ENCODE peak calls at places on chromosomes 13 and 19, in ten cellular contexts. One of them, this sample, is unnamed.

GRCh38 chr19:13160557-13160956 is 10.3 kb downstream of the IER2 start:
- DNase-seq in CD8-positive, alpha-beta T cell: no peak
- DNase-seq in body of pancreas: no peak
- DNase-seq in ascending aorta: no peak
- DNase-seq in A549: no peak
- DNase-seq in neural progenitor cell: no peak
- DNase-seq in CD8-positive, alpha-beta memory T cell: no peak
- DNase-seq in IMR-90: peak; percentile 66
- DNase-seq in mucosa of descending colon: no peak
- DNase-seq in endodermal cell: no peak
- DNase-seq in this sample: no peak

GRCh38 chr19:21358768-21359451 is at the start of gene ZNF738:
- DNase-seq in endodermal cell: peak; percentile 98
- DNase-seq in neural progenitor cell: peak; percentile 98
- DNase-seq in CD8-positive, alpha-beta T cell: peak; percentile 85
- DNase-seq in ascending aorta: peak; percentile 95
- DNase-seq in IMR-90: peak; percentile 96
- DNase-seq in CD8-positive, alpha-beta memory T cell: peak; percentile 82
- DNase-seq in A549: peak; percentile 3
- DNase-seq in body of pancreas: peak; percentile 86
- DNase-seq in mucosa of descending colon: peak; percentile 92
- DNase-seq in this sample: peak; percentile 96

GRCh38 chr13:48585456-48585840 is 52.6 kb upstream of the RCBTB2 start:
- DNase-seq in endodermal cell: no peak
- DNase-seq in CD8-positive, alpha-beta memory T cell: no peak
- DNase-seq in CD8-positive, alpha-beta T cell: no peak
- DNase-seq in neural progenitor cell: peak; percentile 68
- DNase-seq in mucosa of descending colon: no peak
- DNase-seq in IMR-90: no peak
- DNase-seq in ascending aorta: no peak
- DNase-seq in A549: no peak
- DNase-seq in body of pancreas: no peak
- DNase-seq in this sample: peak; percentile 96

GRCh38 chr13:112968910-112969691 is at the start of gene MCF2L:
- DNase-seq in neural progenitor cell: peak; percentile 68
- DNase-seq in A549: peak; percentile 27
- DNase-seq in CD8-positive, alpha-beta memory T cell: peak; percentile 59
- DNase-seq in IMR-90: peak; percentile 31
- DNase-seq in mucosa of descending colon: peak; percentile 77
- DNase-seq in ascending aorta: no peak
- DNase-seq in endodermal cell: peak; percentile 83
- DNase-seq in CD8-positive, alpha-beta T cell: peak; percentile 77
- DNase-seq in body of pancreas: peak; percentile 63
- DNase-seq in this sample: peak; percentile 10

GRCh38 chr19:33225458-33225925 is at the start of gene SLC7A10:
- DNase-seq in CD8-positive, alpha-beta T cell: no peak
- DNase-seq in IMR-90: no peak
- DNase-seq in ascending aorta: no peak
- DNase-seq in neural progenitor cell: peak; percentile 71
- DNase-seq in mucosa of descending colon: no peak
- DNase-seq in body of pancreas: no peak
- DNase-seq in endodermal cell: peak; percentile 65
- DNase-seq in A549: no peak
- DNase-seq in CD8-positive, alpha-beta memory T cell: no peak
- DNase-seq in this sample: no peak

GRCh38 chr13:99314640-99315176 is 7.5 kb upstream of the GPR183 start:
- DNase-seq in ascending aorta: no peak
- DNase-seq in neural progenitor cell: no peak
- DNase-seq in CD8-positive, alpha-beta memory T cell: peak; percentile 40
- DNase-seq in A549: no peak
- DNase-seq in CD8-positive, alpha-beta T cell: peak; percentile 66
- DNase-seq in endodermal cell: no peak
- DNase-seq in IMR-90: peak; percentile 28
- DNase-seq in body of pancreas: no peak
- DNase-seq in mucosa of descending colon: no peak
- DNase-seq in this sample: peak; percentile 93

GRCh38 chr13:99821741-99822140 is 149.8 kb downstream of the ZIC5 start:
- DNase-seq in mucosa of descending colon: no peak
- DNase-seq in neural progenitor cell: no peak
- DNase-seq in A549: no peak
- DNase-seq in body of pancreas: no peak
- DNase-seq in CD8-positive, alpha-beta T cell: no peak
- DNase-seq in CD8-positive, alpha-beta memory T cell: no peak
- DNase-seq in IMR-90: no peak
- DNase-seq in endodermal cell: no peak
- DNase-seq in ascending aorta: no peak
- DNase-seq in this sample: no peak

GRCh38 chr19:13014101-13014920 is 19.0 kb downstream of the NFIX start:
- DNase-seq in body of pancreas: no peak
- DNase-seq in ascending aorta: peak; percentile 66
- DNase-seq in endodermal cell: peak; percentile 77
- DNase-seq in neural progenitor cell: peak; percentile 82
- DNase-seq in CD8-positive, alpha-beta memory T cell: no peak
- DNase-seq in IMR-90: no peak
- DNase-seq in mucosa of descending colon: no peak
- DNase-seq in CD8-positive, alpha-beta T cell: no peak
- DNase-seq in A549: no peak
- DNase-seq in this sample: no peak

GRCh38 chr19:40217027-40217810 is 965 bp downstream of the TTC9B start:
- DNase-seq in endodermal cell: peak; percentile 92
- DNase-seq in IMR-90: no peak
- DNase-seq in mucosa of descending colon: peak; percentile 83
- DNase-seq in neural progenitor cell: peak; percentile 41
- DNase-seq in body of pancreas: peak; percentile 78
- DNase-seq in A549: peak; percentile 77
- DNase-seq in CD8-positive, alpha-beta memory T cell: no peak
- DNase-seq in CD8-positive, alpha-beta T cell: no peak
- DNase-seq in ascending aorta: no peak
- DNase-seq in this sample: no peak

GRCh38 chr19:1616396-1616795 is 11.1 kb upstream of the UQCR11 start:
- DNase-seq in body of pancreas: no peak
- DNase-seq in A549: no peak
- DNase-seq in neural progenitor cell: no peak
- DNase-seq in IMR-90: no peak
- DNase-seq in CD8-positive, alpha-beta T cell: no peak
- DNase-seq in endodermal cell: no peak
- DNase-seq in mucosa of descending colon: no peak
- DNase-seq in CD8-positive, alpha-beta memory T cell: no peak
- DNase-seq in ascending aorta: no peak
- DNase-seq in this sample: no peak

GRCh38 chr19:31255174-31255862 is 93.9 kb downstream of the TSHZ3 start:
- DNase-seq in IMR-90: no peak
- DNase-seq in CD8-positive, alpha-beta T cell: no peak
- DNase-seq in body of pancreas: no peak
- DNase-seq in endodermal cell: no peak
- DNase-seq in ascending aorta: no peak
- DNase-seq in A549: no peak
- DNase-seq in neural progenitor cell: no peak
- DNase-seq in mucosa of descending colon: no peak
- DNase-seq in CD8-positive, alpha-beta memory T cell: no peak
- DNase-seq in this sample: no peak

GRCh38 chr13:36298535-36299068 is 988 bp upstream of the CCDC169 start:
- DNase-seq in mucosa of descending colon: no peak
- DNase-seq in CD8-positive, alpha-beta memory T cell: no peak
- DNase-seq in A549: no peak
- DNase-seq in neural progenitor cell: peak; percentile 90
- DNase-seq in body of pancreas: no peak
- DNase-seq in IMR-90: no peak
- DNase-seq in ascending aorta: no peak
- DNase-seq in endodermal cell: peak; percentile 78
- DNase-seq in CD8-positive, alpha-beta T cell: no peak
- DNase-seq in this sample: peak; percentile 13

GRCh38 chr19:38952395-38953165 is 21.8 kb downstream of the MRPS12 start:
- DNase-seq in endodermal cell: peak; percentile 81
- DNase-seq in neural progenitor cell: peak; percentile 54
- DNase-seq in mucosa of descending colon: no peak
- DNase-seq in A549: peak; percentile 81
- DNase-seq in CD8-positive, alpha-beta memory T cell: no peak
- DNase-seq in CD8-positive, alpha-beta T cell: no peak
- DNase-seq in IMR-90: peak; percentile 16
- DNase-seq in body of pancreas: peak; percentile 26
- DNase-seq in ascending aorta: no peak
- DNase-seq in this sample: no peak

GRCh38 chr13:114320065-114320464 is 5.8 kb downstream of the CHAMP1 start:
- DNase-seq in mucosa of descending colon: no peak
- DNase-seq in A549: no peak
- DNase-seq in body of pancreas: no peak
- DNase-seq in neural progenitor cell: no peak
- DNase-seq in endodermal cell: no peak
- DNase-seq in IMR-90: no peak
- DNase-seq in CD8-positive, alpha-beta memory T cell: no peak
- DNase-seq in CD8-positive, alpha-beta T cell: no peak
- DNase-seq in ascending aorta: no peak
- DNase-seq in this sample: no peak

GRCh38 chr13:29551214-29551613 is 44.3 kb downstream of the SLC7A1 start:
- DNase-seq in ascending aorta: no peak
- DNase-seq in IMR-90: no peak
- DNase-seq in CD8-positive, alpha-beta T cell: no peak
- DNase-seq in mucosa of descending colon: no peak
- DNase-seq in A549: no peak
- DNase-seq in endodermal cell: no peak
- DNase-seq in CD8-positive, alpha-beta memory T cell: no peak
- DNase-seq in neural progenitor cell: no peak
- DNase-seq in body of pancreas: no peak
- DNase-seq in this sample: no peak

GRCh38 chr19:4080473-4080872 is 13.8 kb upstream of the ZBTB7A start:
- DNase-seq in endodermal cell: no peak
- DNase-seq in A549: no peak
- DNase-seq in IMR-90: no peak
- DNase-seq in neural progenitor cell: no peak
- DNase-seq in CD8-positive, alpha-beta memory T cell: no peak
- DNase-seq in body of pancreas: no peak
- DNase-seq in CD8-positive, alpha-beta T cell: no peak
- DNase-seq in mucosa of descending colon: no peak
- DNase-seq in ascending aorta: no peak
- DNase-seq in this sample: no peak

GRCh38 chr19:4082172-4082571 is 15.5 kb upstream of the ZBTB7A start:
- DNase-seq in CD8-positive, alpha-beta memory T cell: no peak
- DNase-seq in A549: no peak
- DNase-seq in endodermal cell: no peak
- DNase-seq in mucosa of descending colon: no peak
- DNase-seq in IMR-90: no peak
- DNase-seq in neural progenitor cell: no peak
- DNase-seq in body of pancreas: no peak
- DNase-seq in ascending aorta: no peak
- DNase-seq in CD8-positive, alpha-beta T cell: no peak
- DNase-seq in this sample: no peak

GRCh38 chr19:4083677-4084546 is 17.2 kb upstream of the ZBTB7A start:
- DNase-seq in IMR-90: no peak
- DNase-seq in A549: no peak
- DNase-seq in ascending aorta: no peak
- DNase-seq in mucosa of descending colon: peak; percentile 80
- DNase-seq in endodermal cell: no peak
- DNase-seq in CD8-positive, alpha-beta memory T cell: peak; percentile 46
- DNase-seq in neural progenitor cell: no peak
- DNase-seq in body of pancreas: no peak
- DNase-seq in CD8-positive, alpha-beta T cell: peak; percentile 50
- DNase-seq in this sample: no peak

GRCh38 chr19:4084547-4084877 is 17.8 kb upstream of the ZBTB7A start:
- DNase-seq in CD8-positive, alpha-beta memory T cell: no peak
- DNase-seq in neural progenitor cell: no peak
- DNase-seq in CD8-positive, alpha-beta T cell: no peak
- DNase-seq in body of pancreas: no peak
- DNase-seq in endodermal cell: no peak
- DNase-seq in A549: no peak
- DNase-seq in ascending aorta: no peak
- DNase-seq in mucosa of descending colon: no peak
- DNase-seq in IMR-90: no peak
- DNase-seq in this sample: no peak

GRCh38 chr19:4081441-4082129 is 14.9 kb upstream of the ZBTB7A start:
- DNase-seq in CD8-positive, alpha-beta T cell: no peak
- DNase-seq in mucosa of descending colon: peak; percentile 51
- DNase-seq in IMR-90: no peak
- DNase-seq in neural progenitor cell: no peak
- DNase-seq in endodermal cell: no peak
- DNase-seq in body of pancreas: no peak
- DNase-seq in ascending aorta: no peak
- DNase-seq in A549: no peak
- DNase-seq in CD8-positive, alpha-beta memory T cell: no peak
- DNase-seq in this sample: no peak
- H3K4me1 ChIP-seq in CD8-positive, alpha-beta T cell: peaks cover 63% of the 10 kb centered on the region
- H3K4me1 ChIP-seq in mucosa of descending colon: peaks cover 32% of the 10 kb centered on the region
- H3K4me1 ChIP-seq in IMR-90: peaks cover 7% of the 10 kb centered on the region
- H3K4me1 ChIP-seq in neural progenitor cell: no peaks in the 10 kb centered on the region
- H3K4me1 ChIP-seq in endodermal cell: no peaks in the 10 kb centered on the region
- H3K4me1 ChIP-seq in body of pancreas: peaks cover 14% of the 10 kb centered on the region
- H3K4me1 ChIP-seq in ascending aorta: no peaks in the 10 kb centered on the region
- H3K4me1 ChIP-seq in A549: peaks cover 6% of the 10 kb centered on the region
- H3K4me1 ChIP-seq in CD8-positive, alpha-beta memory T cell: peaks cover 57% of the 10 kb centered on the region
- H3K4me1 ChIP-seq in this sample: peaks cover 4% of the 10 kb centered on the region

GRCh38 chr19:16117594-16118033 is 5.9 kb downstream of the RAB8A start:
- DNase-seq in CD8-positive, alpha-beta T cell: no peak
- DNase-seq in endodermal cell: peak; percentile 72
- DNase-seq in IMR-90: no peak
- DNase-seq in body of pancreas: no peak
- DNase-seq in mucosa of descending colon: no peak
- DNase-seq in neural progenitor cell: no peak
- DNase-seq in ascending aorta: no peak
- DNase-seq in A549: no peak
- DNase-seq in CD8-positive, alpha-beta memory T cell: no peak
- DNase-seq in this sample: no peak
- H3K4me1 ChIP-seq in CD8-positive, alpha-beta T cell: peaks cover 34% of the 10 kb centered on the region
- H3K4me1 ChIP-seq in endodermal cell: peaks cover under 1% of the 10 kb centered on the region
- H3K4me1 ChIP-seq in IMR-90: peaks cover 2% of the 10 kb centered on the region
- H3K4me1 ChIP-seq in body of pancreas: peaks cover 25% of the 10 kb centered on the region
- H3K4me1 ChIP-seq in mucosa of descending colon: peaks cover 38% of the 10 kb centered on the region
- H3K4me1 ChIP-seq in neural progenitor cell: no peaks in the 10 kb centered on the region
- H3K4me1 ChIP-seq in ascending aorta: peaks cover 5% of the 10 kb centered on the region
- H3K4me1 ChIP-seq in A549: peaks cover 5% of the 10 kb centered on the region
- H3K4me1 ChIP-seq in CD8-positive, alpha-beta memory T cell: peaks cover 44% of the 10 kb centered on the region
- H3K4me1 ChIP-seq in this sample: peaks cover 6% of the 10 kb centered on the region

DNA sequence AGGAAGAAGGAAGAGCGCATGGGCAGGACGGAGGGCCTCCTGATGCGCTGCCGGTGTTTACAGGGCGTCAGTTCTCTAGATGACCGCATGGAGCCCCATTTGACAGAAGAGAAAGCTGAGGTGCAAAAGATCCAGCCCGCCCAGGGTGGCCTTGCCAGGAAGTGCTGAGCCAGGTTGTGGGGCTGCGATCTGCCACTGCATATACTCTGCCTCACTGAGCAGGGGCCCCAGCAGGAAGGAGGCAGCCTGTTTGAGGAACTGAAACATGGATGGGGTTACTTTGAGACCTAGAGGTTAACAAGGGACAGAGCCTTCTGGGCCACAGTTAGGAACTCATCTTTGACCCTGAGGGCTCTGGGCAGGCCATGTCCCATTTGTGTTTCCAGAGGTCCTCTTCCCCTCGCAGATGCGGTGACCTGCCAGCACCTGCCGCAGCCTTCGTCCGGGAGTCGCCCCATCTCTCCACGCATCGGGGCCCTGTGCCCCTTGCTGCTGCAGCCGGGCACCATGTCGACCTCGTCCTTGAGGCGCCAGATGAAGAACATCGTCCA is 3.2 kb downstream of the EPN1 start:
- DNase-seq in body of pancreas: no peak
- DNase-seq in neural progenitor cell: no peak
- DNase-seq in CD8-positive, alpha-beta T cell: no peak
- DNase-seq in ascending aorta: peak; percentile 71
- DNase-seq in CD8-positive, alpha-beta memory T cell: no peak
- DNase-seq in IMR-90: no peak
- DNase-seq in endodermal cell: no peak
- DNase-seq in A549: no peak
- DNase-seq in mucosa of descending colon: no peak
- DNase-seq in this sample: no peak
- H3K4me1 ChIP-seq in body of pancreas: peaks cover 83% of the 10 kb centered on the region
- H3K4me1 ChIP-seq in neural progenitor cell: peaks cover 17% of the 10 kb centered on the region
- H3K4me1 ChIP-seq in CD8-positive, alpha-beta T cell: peaks cover 45% of the 10 kb centered on the region
- H3K4me1 ChIP-seq in ascending aorta: peaks cover 6% of the 10 kb centered on the region
- H3K4me1 ChIP-seq in CD8-positive, alpha-beta memory T cell: peaks cover 27% of the 10 kb centered on the region
- H3K4me1 ChIP-seq in IMR-90: peaks cover 10% of the 10 kb centered on the region
- H3K4me1 ChIP-seq in endodermal cell: peaks cover 3% of the 10 kb centered on the region
- H3K4me1 ChIP-seq in A549: peaks cover 29% of the 10 kb centered on the region
- H3K4me1 ChIP-seq in mucosa of descending colon: peaks cover 52% of the 10 kb centered on the region
- H3K4me1 ChIP-seq in this sample: peaks cover 40% of the 10 kb centered on the region

GRCh38 chr13:73902847-73903246 is 231.4 kb downstream of the KLF12 start:
- DNase-seq in neural progenitor cell: no peak
- DNase-seq in body of pancreas: no peak
- DNase-seq in CD8-positive, alpha-beta memory T cell: no peak
- DNase-seq in A549: no peak
- DNase-seq in mucosa of descending colon: no peak
- DNase-seq in CD8-positive, alpha-beta T cell: no peak
- DNase-seq in ascending aorta: no peak
- DNase-seq in IMR-90: no peak
- DNase-seq in endodermal cell: no peak
- DNase-seq in this sample: no peak
- H3K4me1 ChIP-seq in neural progenitor cell: no peaks in the 10 kb centered on the region
- H3K4me1 ChIP-seq in body of pancreas: no peaks in the 10 kb centered on the region
- H3K4me1 ChIP-seq in CD8-positive, alpha-beta memory T cell: no peaks in the 10 kb centered on the region
- H3K4me1 ChIP-seq in A549: no peaks in the 10 kb centered on the region
- H3K4me1 ChIP-seq in mucosa of descending colon: no peaks in the 10 kb centered on the region
- H3K4me1 ChIP-seq in CD8-positive, alpha-beta T cell: no peaks in the 10 kb centered on the region
- H3K4me1 ChIP-seq in ascending aorta: no peaks in the 10 kb centered on the region
- H3K4me1 ChIP-seq in IMR-90: peaks cover 1% of the 10 kb centered on the region
- H3K4me1 ChIP-seq in endodermal cell: no peaks in the 10 kb centered on the region
- H3K4me1 ChIP-seq in this sample: peaks cover 8% of the 10 kb centered on the region

This sample was measured in endothelial cell of umbilical vein.